ENCODE peak calls at places on chromosome 20, in six cellular contexts. A is H1, L is mesenchymal stem cell, C is IMR-90, P is H9, Q is trophoblast cell. V is an unnamed sample.
A peak's percentile ranks its signal among the peaks of the same experiment; 100 is the strongest.

GRCh38 chr20:18737140-18737539 is 76.4 kb upstream of the SCP2D1 start:
- DNase-seq in A (no peak), L (no peak), C (no peak), P (no peak), Q (no peak), V (no peak)

GRCh38 chr20:23020230-23020629 is 14.9 kb upstream of the SSTR4 start:
- DNase-seq in A (no peak), L (no peak), C (no peak), P (no peak), Q (no peak), V (no peak)

GRCh38 chr20:58544891-58545290 is 29.7 kb upstream of the APCDD1L start:
- DNase-seq in A (peak; percentile 22), L (no peak), C (no peak), P (no peak), Q (no peak), V (no peak)

GRCh38 chr20:46087161-46087560 is 2.6 kb downstream of the NCOA5 start:
- DNase-seq in A (no peak), L (peak; percentile 22), C (peak; percentile 42), P (no peak), Q (no peak), V (no peak)

GRCh38 chr20:4038047-4038459 is 22.7 kb upstream of the RNF24 start:
- DNase-seq in A (peak; percentile 48), L (peak; percentile 82), C (peak; percentile 67), P (peak; percentile 67), Q (peak; percentile 31), V (no peak)

GRCh38 chr20:62012631-62013030 is 53.0 kb downstream of the TAF4 start:
- DNase-seq in A (no peak), L (no peak), C (no peak), P (no peak), Q (no peak), V (no peak)

GRCh38 chr20:62149532-62150235 is 6.1 kb downstream of the SS18L1 start:
- DNase-seq in A (no peak), L (no peak), C (peak; percentile 18), P (peak; percentile 62), Q (peak; percentile 82), V (no peak)

GRCh38 chr20:48708630-48709029 is 119.2 kb downstream of the PREX1 start:
- DNase-seq in A (no peak), L (no peak), C (no peak), P (no peak), Q (no peak), V (no peak)

GRCh38 chr20:32674362-32674789 is 635 bp upstream of the C20orf203 start:
- DNase-seq in A (peak; percentile 83), L (peak; percentile 47), C (peak; percentile 50), P (no peak), Q (peak; percentile 85), V (no peak)

GRCh38 chr20:52847739-52848359 is 124.3 kb upstream of the TSHZ2 start:
- DNase-seq in A (no peak), L (no peak), C (no peak), P (no peak), Q (no peak), V (peak; percentile 5)

GRCh38 chr20:6575912-6576391 is 191.5 kb upstream of the BMP2 start:
- DNase-seq in A (no peak), L (peak; percentile 48), C (peak; percentile 72), P (no peak), Q (peak; percentile 4), V (no peak)

GRCh38 chr20:39893013-39893685 is 795.9 kb downstream of the MAFB start:
- DNase-seq in A (no peak), L (peak; percentile 89), C (peak; percentile 91), P (no peak), Q (peak; percentile 68), V (no peak)

GRCh38 chr20:61727761-61728160 is 337.9 kb downstream of the TAF4 start:
- DNase-seq in A (no peak), L (no peak), C (no peak), P (no peak), Q (no peak), V (no peak)

GRCh38 chr20:12928755-12929401 is 79.9 kb upstream of the SPTLC3 start:
- DNase-seq in A (no peak), L (peak; percentile 88), C (peak; percentile 87), P (no peak), Q (no peak), V (no peak)

GRCh38 chr20:8930691-8931090 is 138.2 kb upstream of the PLCB4 start:
- DNase-seq in A (no peak), L (no peak), C (peak; percentile 31), P (no peak), Q (no peak), V (no peak)

GRCh38 chr20:16569218-16570153 is 3.8 kb downstream of the KIF16B start:
- DNase-seq in A (no peak), L (no peak), C (no peak), P (no peak), Q (no peak), V (no peak)

GRCh38 chr20:62412194-62413024 is 5.3 kb upstream of the CABLES2 start:
- DNase-seq in A (no peak), L (no peak), C (no peak), P (no peak), Q (no peak), V (no peak)

GRCh38 chr20:9166153-9166780 is 97.4 kb downstream of the PLCB4 start:
- DNase-seq in A (no peak), L (no peak), C (no peak), P (no peak), Q (no peak), V (no peak)

GRCh38 chr20:19695081-19695480 is 63.0 kb upstream of the RIN2 start:
- DNase-seq in A (no peak), L (no peak), C (no peak), P (no peak), Q (no peak), V (no peak)

GRCh38 chr20:53260591-53260990 is 288.4 kb downstream of the TSHZ2 start:
- DNase-seq in A (no peak), L (no peak), C (no peak), P (no peak), Q (no peak), V (no peak)

GRCh38 chr20:43925215-43925614 is 10.6 kb downstream of the TOX2 start:
- DNase-seq in A (no peak), L (no peak), C (no peak), P (no peak), Q (no peak), V (no peak)
- H3K4me1 ChIP-seq in A (no peaks in the 10 kb centered on the region), L (no peaks in the 10 kb centered on the region), C (peaks cover 14% of the 10 kb centered on the region), P (no peaks in the 10 kb centered on the region), Q (no peaks in the 10 kb centered on the region), V (no peaks in the 10 kb centered on the region)

GRCh38 chr20:50992336-50992732 is 30.6 kb downstream of the KCNG1 start:
- DNase-seq in A (no peak), L (no peak), C (no peak), P (peak; percentile 73), Q (peak; percentile 78), V (no peak)

GRCh38 chr20:50991076-50991475 is 31.8 kb downstream of the KCNG1 start:
- DNase-seq in A (no peak), L (no peak), C (peak; percentile 37), P (no peak), Q (peak; percentile 59), V (no peak)

GRCh38 chr20:50995506-50995905 is 27.4 kb downstream of the KCNG1 start:
- DNase-seq in A (no peak), L (peak; percentile 44), C (peak; percentile 67), P (no peak), Q (no peak), V (no peak)

GRCh38 chr20:50996901-50997830 is 25.7 kb downstream of the KCNG1 start:
- DNase-seq in A (no peak), L (peak; percentile 64), C (peak; percentile 75), P (no peak), Q (no peak), V (no peak)

DNA sequence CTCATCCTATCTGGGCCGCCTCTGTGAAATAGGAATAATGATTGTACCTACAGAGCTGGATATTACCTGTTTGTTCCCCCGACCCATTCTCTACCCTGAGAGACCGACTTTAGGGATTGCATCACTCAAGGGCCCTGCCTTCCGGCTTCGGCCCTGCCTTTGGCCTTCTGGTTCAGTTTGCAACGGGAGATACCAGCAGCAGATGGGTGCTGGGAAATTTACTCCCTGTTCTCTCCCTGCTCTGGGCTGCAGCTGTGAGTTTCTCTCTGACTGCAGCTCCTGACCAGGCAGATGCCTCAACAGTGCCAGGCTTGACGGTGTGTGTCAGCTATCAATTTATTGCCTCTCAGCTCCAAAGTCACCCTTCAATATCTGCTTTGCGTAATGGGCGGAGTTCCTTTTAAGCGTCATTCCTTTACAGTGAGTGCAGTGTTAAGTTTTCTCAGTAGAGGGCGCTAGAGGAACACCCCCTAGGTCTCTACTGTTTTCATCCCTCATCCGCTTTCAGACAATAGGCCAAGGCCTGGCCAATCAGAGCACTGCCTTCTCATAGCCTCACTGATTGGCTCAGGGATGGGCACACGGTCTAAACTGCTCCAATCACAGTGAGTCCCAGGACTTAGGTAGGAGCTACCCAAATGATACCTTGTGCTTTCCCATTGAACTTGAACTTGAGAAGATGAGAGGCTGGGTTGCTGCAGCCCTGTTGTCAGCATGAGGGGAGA is 30.0 kb downstream of the KCNG1 start:
- DNase-seq in A (peak; percentile 82), L (peak; percentile 81), C (peak; percentile 69), P (peak; percentile 94), Q (peak; percentile 84), V (peak; percentile 85)
- H3K4ac ChIP-seq in A (peak overlapping the region; percentile 34), L (no peak overlapping the region), C (no peak overlapping the region), P (no peak overlapping the region), Q (no peak overlapping the region), V (no peak overlapping the region)

DNA sequence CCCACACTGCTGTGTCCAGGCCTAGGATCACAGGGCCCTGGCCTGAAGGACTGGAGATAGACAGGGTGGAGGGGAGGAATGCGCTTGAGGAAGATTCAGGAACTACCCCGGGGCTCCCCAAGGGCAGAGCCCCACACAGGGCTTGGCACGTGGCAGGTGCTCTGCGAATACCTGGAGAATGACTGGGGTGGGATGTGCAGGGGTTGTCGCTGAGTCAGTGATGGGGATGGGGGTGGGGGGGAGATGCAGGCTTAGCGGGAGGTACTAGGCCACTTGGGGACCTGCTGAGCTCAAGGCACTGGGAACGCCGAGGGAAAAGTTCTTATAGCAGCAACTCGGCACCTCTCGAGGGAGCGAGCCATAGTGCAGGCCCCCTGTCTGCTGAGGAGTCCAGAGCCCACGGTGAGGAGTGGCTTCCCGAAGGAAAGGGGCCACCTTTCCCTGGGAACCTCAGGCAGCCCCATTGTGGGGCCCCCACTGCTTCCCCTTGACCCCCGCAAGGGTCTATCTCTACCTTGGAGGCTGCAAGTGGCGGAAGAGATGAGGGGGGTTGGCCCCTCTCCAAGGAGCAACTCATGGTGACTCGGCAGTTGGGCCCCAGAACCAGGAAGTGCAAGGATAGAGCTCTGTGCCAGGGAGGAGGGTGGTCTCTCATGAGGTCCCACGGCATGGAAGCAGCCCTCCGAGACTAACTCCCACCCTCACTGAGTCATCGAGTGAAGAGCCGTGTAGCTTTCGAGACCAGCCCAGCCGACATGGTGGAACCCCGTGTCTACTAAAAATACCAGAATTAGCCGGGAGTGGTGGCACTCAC is 33.1 kb downstream of the SRC start:
- DNase-seq in A (no peak), L (peak; percentile 20), C (peak; percentile 67), P (no peak), Q (no peak), V (no peak)
- H2AFZ ChIP-seq in A (no peak overlapping the region), L (no peak overlapping the region), C (peak overlapping the region; percentile 72), P (no peak overlapping the region), Q (peak overlapping the region; percentile 17), V (no peak overlapping the region)

DNA sequence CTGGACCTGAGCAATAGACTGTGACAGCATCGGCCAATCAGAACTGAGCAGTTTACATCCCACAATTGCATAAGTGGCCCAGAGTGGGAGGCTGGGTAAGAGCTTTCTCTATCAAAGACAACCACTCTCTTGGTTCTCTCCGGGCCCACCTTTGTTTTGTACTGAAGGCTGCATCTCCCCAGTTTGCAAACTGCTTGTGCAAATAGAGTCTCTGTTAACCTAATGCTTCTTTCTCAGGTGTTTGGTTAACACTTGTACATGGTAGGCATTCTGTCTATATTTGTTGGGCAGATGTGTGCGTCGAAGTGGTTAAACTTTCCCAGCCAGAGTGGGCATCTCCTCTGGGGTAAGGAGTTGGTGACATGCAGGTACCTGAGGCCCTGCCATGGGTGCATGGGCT is 177.1 kb downstream of the CDH26 start:
- DNase-seq in A (no peak), L (no peak), C (no peak), P (no peak), Q (no peak), V (no peak)
- H3K4me1 ChIP-seq in A (no peaks in the 10 kb centered on the region), L (no peaks in the 10 kb centered on the region), C (no peaks in the 10 kb centered on the region), P (no peaks in the 10 kb centered on the region), Q (no peaks in the 10 kb centered on the region), V (no peaks in the 10 kb centered on the region)

V was measured in neuronal stem cell.